ENCODE peak calls at places on chromosomes 5 and 9, in six cellular contexts. O is esophagus squamous epithelium, P is cardiac muscle cell, U is upper lobe of right lung, J is breast epithelium, W is lower lobe of right lung. N is an unnamed sample. For H3K4me1, the result is how much of the 10 kb centered on the place peaks cover.

GRCh38 chr5:128844354-128844923 is 120.8 kb upstream of the SLC27A6 start:
- DNase-seq in P (peak), U (no peak), O (no peak), W (no peak), J (no peak), N (peak)

GRCh38 chr9:120593250-120593954 is 13.4 kb upstream of the CDK5RAP2 start:
- DNase-seq in W (no peak), P (no peak), O (no peak), J (no peak), U (no peak), N (no peak)

GRCh38 chr5:6707852-6708251 is 5.4 kb upstream of the TENT4A start:
- DNase-seq in O (no peak), W (no peak), J (no peak), U (no peak), P (no peak), N (no peak)

GRCh38 chr5:956941-957729 is 51.5 kb upstream of the NKD2 start:
- DNase-seq in O (no peak), W (no peak), J (no peak), P (peak), U (peak), N (no peak)

GRCh38 chr9:93996863-93997262 is 41.7 kb upstream of the BARX1 start:
- DNase-seq in W (no peak), J (no peak), O (no peak), U (no peak), P (no peak), N (peak)

GRCh38 chr9:109493648-109494047 is 4.5 kb downstream of the PTPN3 start:
- DNase-seq in W (no peak), J (no peak), P (no peak), U (no peak), O (no peak), N (no peak)

GRCh38 chr5:78624011-78624541 is 24.5 kb downstream of the LHFPL2 start:
- DNase-seq in W (no peak), O (no peak), P (peak), U (no peak), J (no peak), N (no peak)

GRCh38 chr5:55278778-55279177 is 28.7 kb downstream of the DHX29 start:
- DNase-seq in O (no peak), J (no peak), U (no peak), W (no peak), P (no peak), N (no peak)

DNA sequence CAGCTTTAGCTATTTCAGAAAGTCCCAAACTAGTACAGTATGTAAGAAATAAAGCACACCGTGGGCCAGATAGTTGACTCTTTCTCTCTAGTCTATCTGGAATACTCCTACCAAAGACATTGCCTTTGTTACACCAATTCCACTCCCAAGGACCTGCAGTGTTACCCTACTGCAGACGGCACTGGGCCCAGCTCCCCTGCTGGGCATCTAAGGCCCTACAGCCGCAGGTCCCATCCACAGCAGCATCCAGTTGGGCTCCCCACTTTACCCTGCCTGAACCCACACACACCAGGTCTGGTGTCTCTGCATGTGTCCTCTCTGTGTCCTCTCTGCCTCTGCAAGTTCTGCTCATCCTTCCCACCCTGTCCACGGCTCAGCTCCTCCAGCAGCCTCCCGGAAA is 22.5 kb downstream of the TNIP1 start:
- DNase-seq in O (no peak), U (no peak), P (no peak), W (no peak), J (no peak), N (no peak)
- H3K4me1 ChIP-seq in O (under half), U (under half), P (under half), W (under half), J (under half), N (half or more)

DNA sequence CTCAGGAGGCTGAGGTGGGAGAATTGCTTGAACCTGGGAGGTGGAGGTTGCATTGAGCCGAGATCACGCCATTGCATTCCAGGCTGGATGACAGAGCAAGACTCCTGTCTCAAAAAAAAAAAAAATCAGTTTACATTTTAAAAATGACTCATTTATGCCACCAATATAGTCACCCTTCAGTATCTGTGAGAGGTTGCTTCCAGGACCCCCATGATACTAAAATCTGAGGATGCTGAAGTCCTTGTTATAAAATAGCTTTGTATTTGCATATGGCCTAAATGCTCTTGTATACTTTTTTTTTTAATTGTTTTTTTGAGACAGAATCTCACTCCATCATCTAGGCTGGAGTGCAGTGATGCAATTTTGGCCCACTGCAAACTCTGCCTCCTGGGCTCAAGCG is 5.8 kb downstream of the OCLN start:
- DNase-seq in W (no peak), U (no peak), P (no peak), O (no peak), J (no peak), N (no peak)
- H3K4me1 ChIP-seq in W (under half), U (under half), P (under half), O (under half), J (under half), N (under half)

GRCh38 chr5:142316051-142316450 is 8.8 kb downstream of the SPRY4 start:
- DNase-seq in U (no peak), J (no peak), W (no peak), P (peak), O (no peak), N (no peak)
- H3K4me1 ChIP-seq in U (half or more), J (under half), W (half or more), P (under half), O (under half), N (under half)

GRCh38 chr5:180801596-180802324 is 846 bp downstream of the MGAT1 start:
- DNase-seq in U (no peak), O (no peak), W (no peak), J (no peak), P (peak), N (no peak)

GRCh38 chr5:180799902-180800801 is 2.5 kb downstream of the MGAT1 start:
- DNase-seq in O (no peak), J (no peak), W (no peak), P (no peak), U (no peak), N (no peak)

GRCh38 chr5:180804129-180804601 is 1.6 kb upstream of the MGAT1 start:
- DNase-seq in J (no peak), O (no peak), P (no peak), W (no peak), U (no peak), N (no peak)

GRCh38 chr5:180803181-180804128 is 849 bp upstream of the MGAT1 start:
- DNase-seq in O (peak), U (peak), P (peak), J (no peak), W (peak), N (peak)

DNA sequence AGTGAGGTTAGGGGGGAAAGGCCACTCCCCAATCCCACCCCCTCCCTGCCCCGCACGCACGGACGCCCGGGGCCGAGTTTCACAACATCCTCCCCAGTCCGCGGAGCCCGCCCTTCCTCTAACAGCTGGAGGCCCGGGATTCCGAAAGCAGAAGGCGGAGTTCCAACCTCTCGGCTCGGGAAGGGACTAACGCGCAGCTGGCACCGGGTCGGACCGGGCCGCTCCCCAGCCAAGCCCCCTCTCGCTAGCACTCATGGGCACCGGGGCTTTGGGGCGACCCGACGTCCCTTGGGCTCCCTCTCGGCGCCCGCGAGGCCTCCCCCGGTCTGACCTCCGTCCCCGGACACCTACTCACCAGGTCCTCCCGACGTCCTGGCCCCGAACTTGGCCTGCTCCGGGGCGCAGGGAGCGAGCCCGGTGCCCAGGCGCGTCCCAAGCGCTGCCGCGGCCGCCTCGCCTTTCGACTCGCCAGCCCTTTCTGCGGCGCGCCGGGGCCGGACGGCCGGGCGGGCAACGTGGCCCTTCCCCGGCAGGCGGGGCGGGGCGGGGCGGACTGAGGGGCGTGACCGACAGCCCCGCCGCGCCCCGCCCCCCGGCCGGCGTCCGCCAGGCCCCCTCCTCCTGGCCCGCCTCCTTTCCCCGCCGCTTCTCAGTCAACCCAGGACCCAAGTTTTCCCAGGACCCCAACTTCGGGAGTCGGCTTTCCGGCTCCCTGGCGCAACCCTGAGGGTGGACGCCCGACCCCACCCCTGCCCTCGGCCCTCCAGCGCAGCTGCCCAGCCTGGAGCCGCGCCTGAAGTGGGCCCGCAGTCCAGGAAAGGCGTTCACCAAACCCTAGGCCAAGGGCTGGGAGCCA is at the start of gene MGAT1:
- DNase-seq in P (peak), U (peak), W (peak), J (peak), O (peak), N (peak)
- H3K4me1 ChIP-seq in P (under half), U (half or more), W (half or more), J (half or more), O (half or more), N (half or more)

GRCh38 chr5:5464036-5464715 is 41.7 kb downstream of the ICE1 start:
- DNase-seq in P (no peak), O (no peak), U (no peak), J (no peak), W (no peak), N (no peak)
- H3K4me1 ChIP-seq in P (under half), O (under half), U (under half), J (under half), W (under half), N (under half)

GRCh38 chr9:129321511-129322021 is 143.5 kb upstream of the IER5L start:
- DNase-seq in J (peak), O (no peak), W (no peak), P (no peak), U (no peak), N (no peak)

GRCh38 chr9:129320575-129321311 is 142.7 kb upstream of the IER5L start:
- DNase-seq in O (no peak), P (peak), J (peak), U (peak), W (peak), N (peak)

GRCh38 chr9:129323376-129323998 is 145.4 kb upstream of the IER5L start:
- DNase-seq in W (no peak), J (no peak), U (no peak), O (no peak), P (no peak), N (no peak)

GRCh38 chr9:129322641-129323375 is 144.7 kb upstream of the IER5L start:
- DNase-seq in P (no peak), O (no peak), W (no peak), J (peak), U (peak), N (no peak)

DNA sequence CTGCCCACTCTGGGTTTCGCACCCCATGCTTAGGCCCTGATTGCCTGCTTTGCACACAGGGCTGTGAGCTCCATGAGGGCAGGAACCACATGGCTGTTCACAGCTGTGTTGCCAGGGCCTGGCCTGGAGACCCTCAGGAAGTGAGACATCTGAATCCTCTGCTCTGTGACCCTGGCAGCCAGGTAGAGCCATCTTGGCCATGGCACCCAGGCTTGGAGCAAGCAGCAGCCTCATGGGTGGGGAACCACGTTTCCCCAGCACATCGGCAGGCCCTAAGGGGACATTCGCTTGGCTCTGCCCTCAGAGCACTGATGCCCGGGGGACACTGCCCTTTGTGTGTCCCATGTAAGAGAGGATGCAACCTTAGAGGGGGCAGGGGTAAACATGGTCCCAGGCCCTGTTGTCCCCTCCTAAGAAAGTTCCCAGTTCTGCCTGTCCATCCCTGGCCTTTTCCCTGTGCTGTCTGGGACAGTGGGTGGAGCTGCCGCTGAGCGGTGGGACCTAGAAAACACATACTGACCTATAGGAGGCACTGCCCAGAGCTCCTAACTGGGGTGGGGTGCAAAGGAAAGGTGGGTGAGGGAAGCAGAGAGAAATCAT is 144.1 kb upstream of the IER5L start:
- DNase-seq in U (peak), P (no peak), W (no peak), J (peak), O (no peak), N (no peak)
- H3K4me1 ChIP-seq in U (under half), P (half or more), W (under half), J (under half), O (under half), N (under half)

GRCh38 chr5:176714067-176714466 is 66.8 kb downstream of the TSPAN17 start:
- DNase-seq in U (no peak), P (no peak), W (no peak), O (no peak), J (no peak), N (no peak)
- H3K4me1 ChIP-seq in U (under half), P (under half), W (under half), O (under half), J (under half), N (under half)

DNA sequence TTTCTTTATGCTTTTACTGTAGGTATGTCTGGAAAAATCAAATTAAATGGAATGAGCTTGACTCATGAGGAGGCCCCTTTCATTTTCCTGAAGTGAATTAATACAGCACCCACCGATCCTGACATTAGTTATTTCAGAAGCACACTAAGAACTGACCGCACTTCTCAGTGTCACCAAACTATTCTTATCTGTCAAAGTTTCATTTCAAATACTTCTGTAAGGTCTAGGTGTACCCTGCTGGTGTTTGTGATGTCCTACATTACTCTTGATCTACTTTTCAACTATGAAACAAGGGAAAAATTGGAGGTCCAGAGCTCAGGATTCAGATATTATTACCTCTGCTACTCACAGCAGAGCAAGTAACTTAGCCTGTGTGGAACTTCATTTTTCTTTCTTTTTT is 1.8 kb upstream of the TEK start:
- DNase-seq in O (no peak), P (no peak), W (no peak), U (no peak), J (no peak), N (no peak)
- H3K4me1 ChIP-seq in O (under half), P (under half), W (under half), U (under half), J (under half), N (under half)